ENCODE peak calls at places on chromosomes 1 and 21, in four cellular contexts. T is amniotic stem cell, V is H4, A is left ventricle myocardium superior. L is an unnamed sample.

GRCh38 chr1:26164036-26164927 is 4.5 kb downstream of the C1orf232 start:
- DNase-seq in V (no peak), A (peak), T (no peak), L (peak)

GRCh38 chr1:21220815-21221214 is 44.1 kb upstream of the EIF4G3 start:
- DNase-seq in A (no peak), T (no peak), V (no peak), L (peak)

GRCh38 chr1:26645734-26646133 is 50.1 kb upstream of the ARID1A start:
- DNase-seq in T (no peak), V (no peak), A (no peak), L (no peak)

GRCh38 chr1:215543191-215543606 is 23.9 kb upstream of the KCTD3 start:
- DNase-seq in A (no peak), V (peak), T (no peak), L (no peak)

GRCh38 chr1:31782766-31783410 is 18.7 kb upstream of the ADGRB2 start:
- DNase-seq in V (no peak), A (no peak), T (no peak), L (no peak)

GRCh38 chr1:196535727-196536126 is 72.5 kb downstream of the KCNT2 start:
- DNase-seq in T (no peak), V (peak), A (no peak), L (no peak)

GRCh38 chr21:42010507-42011493 is 640 bp upstream of the ZBTB21 start:
- DNase-seq in T (no peak), V (no peak), A (no peak), L (peak)

GRCh38 chr1:26598890-26599289 is 69.3 kb downstream of the RPS6KA1 start:
- DNase-seq in T (no peak), A (no peak), V (no peak), L (peak)

GRCh38 chr1:54497338-54497737 is 50.7 kb upstream of the ACOT11 start:
- DNase-seq in A (no peak), T (no peak), V (no peak), L (no peak)

GRCh38 chr1:89952021-89952995 is 42.6 kb upstream of the ZNF326 start:
- DNase-seq in A (no peak), T (no peak), V (no peak), L (no peak)

GRCh38 chr1:50605186-50605875 is 182.1 kb upstream of the DMRTA2 start:
- DNase-seq in T (peak), A (no peak), V (peak), L (no peak)

GRCh38 chr21:44477131-44477530 is 21.8 kb downstream of the LRRC3 start:
- DNase-seq in A (no peak), T (no peak), V (no peak), L (no peak)

GRCh38 chr1:246506785-246507639 is at the start of gene SMYD3:
- DNase-seq in T (peak), V (peak), A (peak), L (peak)

GRCh38 chr1:175742790-175743459 is 470 bp downstream of the TNR start:
- DNase-seq in T (no peak), A (no peak), V (no peak), L (peak)

GRCh38 chr1:21532496-21532895 is 23.3 kb downstream of the ALPL start:
- DNase-seq in T (no peak), A (no peak), V (no peak), L (no peak)

GRCh38 chr1:228362141-228362883 is 44.3 kb downstream of the TRIM11 start:
- DNase-seq in V (no peak), T (no peak), A (peak), L (no peak)

GRCh38 chr21:37166733-37167132 is 93.7 kb downstream of the TTC3 start:
- DNase-seq in A (no peak), V (no peak), T (no peak), L (no peak)

GRCh38 chr1:233656700-233657099 is 42.8 kb downstream of the KCNK1 start:
- DNase-seq in A (no peak), T (no peak), V (no peak), L (no peak)

GRCh38 chr1:171935664-171936063 is 94.4 kb downstream of the DNM3 start:
- DNase-seq in V (no peak), A (no peak), T (no peak), L (no peak)

GRCh38 chr1:234699795-234700665 is 90.1 kb upstream of the IRF2BP2 start:
- DNase-seq in V (peak), T (no peak), A (no peak), L (no peak)

GRCh38 chr1:147758379-147759100 is 1.9 kb downstream of the GJA5 start:
- DNase-seq in A (no peak), T (no peak), V (no peak), L (no peak)

GRCh38 chr1:26531651-26532131 is 2.1 kb downstream of the RPS6KA1 start:
- DNase-seq in A (no peak), V (no peak), T (no peak), L (no peak)

GRCh38 chr1:24904731-24905354 is 25.2 kb downstream of the RUNX3 start:
- DNase-seq in A (no peak), V (no peak), T (no peak), L (no peak)

GRCh38 chr1:43987159-43988022 is 4.0 kb upstream of the CCDC24 start:
- DNase-seq in V (no peak), A (no peak), T (no peak), L (no peak)